ENCODE peak calls at places on chromosomes 7 and 10, in five cellular contexts. L is heart right ventricle; I is CD8-positive, alpha-beta T cell; E is keratinocyte; C is IMR-90. P is an unnamed sample. For H3K36me3, the result is how much of the 10 kb centered on the place peaks cover.

GRCh38 chr7:18468794-18469193 is 26.8 kb upstream of the HDAC9 start:
- DNase-seq in L (no peak), E (no peak), I (no peak), C (no peak), P (no peak)

GRCh38 chr7:74501298-74501697 is 47.6 kb downstream of the GTF2IRD1 start:
- DNase-seq in C (no peak), L (peak), I (no peak), E (no peak), P (no peak)

GRCh38 chr7:101952355-101953247 is 135.2 kb downstream of the CUX1 start:
- DNase-seq in L (no peak), C (peak), E (no peak), I (no peak), P (no peak)

GRCh38 chr10:100654835-100655759 is 90.3 kb upstream of the PAX2 start:
- DNase-seq in C (no peak), I (no peak), E (no peak), L (no peak), P (no peak)

GRCh38 chr10:131830446-131831130 is 70.2 kb upstream of the PPP2R2D start:
- DNase-seq in C (no peak), E (no peak), L (no peak), I (no peak), P (no peak)

GRCh38 chr10:129955591-129956284 is 8.3 kb downstream of the EBF3 start:
- DNase-seq in C (no peak), I (no peak), E (no peak), L (no peak), P (peak)

GRCh38 chr10:72170263-72170662 is 45.5 kb upstream of the ANAPC16 start:
- DNase-seq in L (no peak), E (no peak), I (no peak), C (no peak), P (no peak)

GRCh38 chr10:113666682-113667252 is 2.9 kb upstream of the NRAP start:
- DNase-seq in C (peak), E (no peak), I (no peak), L (no peak), P (no peak)

GRCh38 chr7:134367956-134368749 is 51.4 kb upstream of the SLC35B4 start:
- DNase-seq in I (no peak), E (no peak), C (no peak), L (no peak), P (no peak)

GRCh38 chr7:100680589-100681271 is 7.2 kb downstream of the GNB2 start:
- DNase-seq in I (no peak), C (no peak), E (no peak), L (no peak), P (no peak)

GRCh38 chr10:94673614-94674321 is 9.8 kb upstream of the CYP2C18 start:
- DNase-seq in L (no peak), C (no peak), E (no peak), I (no peak), P (no peak)

GRCh38 chr7:42314696-42315095 is 77.7 kb upstream of the GLI3 start:
- DNase-seq in L (no peak), E (no peak), C (no peak), I (no peak), P (no peak)

GRCh38 chr7:118026791-118027190 is 153.6 kb upstream of the CTTNBP2 start:
- DNase-seq in E (no peak), L (no peak), I (no peak), C (no peak), P (no peak)

GRCh38 chr7:16098058-16098457 is 323.3 kb downstream of the CRPPA start:
- DNase-seq in L (no peak), C (no peak), I (no peak), E (no peak), P (no peak)

GRCh38 chr7:99201027-99201426 is 6.9 kb downstream of the KPNA7 start:
- DNase-seq in I (no peak), C (peak), E (peak), L (no peak), P (peak)

GRCh38 chr7:45885264-45885882 is 2.9 kb upstream of the IGFBP1 start:
- DNase-seq in E (no peak), C (no peak), I (no peak), L (no peak), P (peak)

GRCh38 chr10:131206136-131206995 is 105.2 kb downstream of the TCERG1L start:
- DNase-seq in I (no peak), E (no peak), C (no peak), L (no peak), P (no peak)

GRCh38 chr7:122402235-122402634 is 97.7 kb upstream of the FEZF1 start:
- DNase-seq in C (no peak), L (no peak), I (no peak), E (no peak), P (no peak)

GRCh38 chr7:77439572-77439971 is 23.4 kb upstream of the GSAP start:
- DNase-seq in I (no peak), C (no peak), E (no peak), L (peak), P (no peak)

GRCh38 chr10:96831200-96831866 is 765 bp upstream of the LCOR start:
- DNase-seq in L (no peak), E (no peak), C (no peak), I (no peak), P (no peak)

GRCh38 chr10:119542990-119543813 is 683 bp upstream of the RGS10 start:
- DNase-seq in L (peak), C (peak), E (no peak), I (peak), P (no peak)

GRCh38 chr7:67631496-67631895 is 634.9 kb downstream of the TYW1 start:
- DNase-seq in C (no peak), E (no peak), L (no peak), I (no peak), P (no peak)

GRCh38 chr10:77463967-77464745 is 173.5 kb downstream of the KCNMA1 start:
- DNase-seq in I (no peak), C (peak), L (no peak), E (no peak), P (no peak)

GRCh38 chr7:199465-200249 is 7.3 kb downstream of the FAM20C start:
- DNase-seq in C (no peak), E (no peak), L (no peak), I (no peak), P (no peak)

GRCh38 chr10:121696854-121697253 is 98.6 kb upstream of the FGFR2 start:
- DNase-seq in C (no peak), I (peak), E (no peak), L (no peak), P (no peak)

GRCh38 chr7:99943641-99944507 is 14.5 kb upstream of the GJC3 start:
- DNase-seq in C (no peak), L (no peak), I (no peak), E (no peak), P (no peak)

GRCh38 chr7:27097686-27098492 is 2.1 kb upstream of the HOXA1 start:
- DNase-seq in I (no peak), L (no peak), E (no peak), C (peak), P (no peak)

GRCh38 chr7:105916603-105917002 is 40.2 kb upstream of the ATXN7L1 start:
- DNase-seq in E (no peak), L (no peak), I (no peak), C (peak), P (no peak)

GRCh38 chr10:19816420-19817250 is at the start of gene PLXDC2:
- DNase-seq in I (no peak), E (no peak), C (peak), L (peak), P (no peak)

GRCh38 chr7:86995052-86995725 is 64.3 kb downstream of the ELAPOR2 start:
- DNase-seq in E (no peak), C (no peak), I (no peak), L (no peak), P (no peak)

GRCh38 chr10:11483189-11484148 is 128.0 kb downstream of the USP6NL start:
- DNase-seq in I (no peak), C (no peak), E (no peak), L (no peak), P (no peak)
- TF ChIP-seq CTCF in I (no peak), C (no peak), E (no peak), L (no peak), P (no peak)

GRCh38 chr7:150567168-150567567 is at the start of gene GIMAP4:
- DNase-seq in C (no peak), E (no peak), I (no peak), L (peak), P (no peak)
- H3K4me3 ChIP-seq in C (no peak), E (no peak), I (peak), L (peak), P (no peak)

DNA sequence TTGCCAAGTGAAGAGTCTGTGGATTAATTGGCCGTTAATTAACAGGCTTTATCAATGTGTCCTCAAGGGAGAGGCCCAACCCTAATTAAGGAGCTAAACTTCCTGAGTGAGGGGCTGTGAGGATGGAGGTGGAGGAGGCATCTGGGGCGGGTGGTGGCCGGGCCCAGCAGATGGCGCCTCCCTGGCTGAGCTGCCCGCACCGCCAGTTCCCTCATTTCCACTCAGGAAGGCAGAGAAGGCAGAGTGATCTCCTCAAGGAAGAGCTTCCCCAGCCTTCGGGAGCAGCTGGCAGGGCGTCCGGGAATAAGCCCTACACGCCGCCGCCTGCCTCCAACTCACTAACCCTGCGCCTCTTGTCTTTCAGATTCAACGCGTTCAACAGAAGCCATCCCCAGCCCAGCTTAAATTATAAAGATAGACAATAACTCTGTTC is 112.2 kb downstream of the CYTH3 start:
- DNase-seq in I (no peak), L (peak), C (peak), E (no peak), P (no peak)
- H3K36me3 ChIP-seq in I (under half), L (under half), C (half or more), E (under half), P (under half)

DNA sequence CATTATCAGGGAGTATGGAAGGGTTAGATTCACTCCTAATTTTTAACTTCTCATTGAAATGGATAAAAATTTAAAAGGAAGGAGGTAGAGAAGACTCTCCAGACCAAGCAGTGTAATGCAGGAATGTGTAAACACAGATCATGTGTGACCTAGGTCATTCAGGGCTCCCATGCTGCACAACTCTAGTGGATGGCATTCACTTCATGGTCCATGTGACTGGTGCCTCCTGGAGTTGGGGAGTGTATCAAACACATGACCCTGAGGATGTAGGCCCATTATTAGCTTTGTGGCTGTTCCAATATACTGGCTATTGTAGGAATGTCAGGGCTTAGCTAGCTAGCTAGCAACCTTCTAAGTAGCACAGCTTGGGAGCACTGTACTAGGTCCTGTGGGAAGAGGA is 109.9 kb downstream of the SLC25A13 start:
- DNase-seq in E (no peak), I (no peak), C (no peak), L (no peak), P (no peak)
- TF ChIP-seq CTCF in E (no peak), I (no peak), C (no peak), L (no peak), P (no peak)

GRCh38 chr7:64947252-64948000 is 43.4 kb downstream of the ZNF117 start:
- DNase-seq in C (no peak), L (no peak), E (no peak), I (no peak), P (no peak)
- H3K4me3 ChIP-seq in C (no peak), L (peak), E (no peak), I (no peak), P (peak)